ENCODE peak calls at places on chromosomes 3 and 15, in seven cellular contexts. E is lung, L is MM.1S, T is esophagus squamous epithelium, K is heart left ventricle, S is AG09309, G is GM13976. O is an unnamed sample.

GRCh38 chr15:66774001-66774814 is 72.2 kb downstream of the SMAD6 start:
- DNase-seq in T (no peak), S (no peak), G (peak), K (peak), E (peak), L (peak), O (peak)

GRCh38 chr3:158703566-158703965 is 28.7 kb downstream of the RARRES1 start:
- DNase-seq in L (no peak), K (no peak), S (no peak), T (no peak), E (no peak), G (no peak), O (no peak)

GRCh38 chr3:65572175-65572777 is 466.4 kb downstream of the MAGI1 start:
- DNase-seq in L (no peak), S (no peak), G (no peak), K (no peak), E (no peak), T (no peak), O (no peak)

GRCh38 chr3:150547045-150547753 is 612 bp downstream of the EIF2A start:
- DNase-seq in E (no peak), K (no peak), T (no peak), G (no peak), S (no peak), L (no peak), O (no peak)

GRCh38 chr3:166190360-166190759 is 353.1 kb upstream of the BCHE start:
- DNase-seq in L (no peak), K (no peak), G (no peak), T (no peak), E (no peak), S (no peak), O (no peak)

GRCh38 chr15:48862705-48863104 is 15.2 kb upstream of the EID1 start:
- DNase-seq in G (peak), L (peak), S (no peak), K (no peak), E (no peak), T (no peak), O (peak)

GRCh38 chr3:50246517-50246954 is 10.5 kb downstream of the GNAI2 start:
- DNase-seq in E (no peak), K (no peak), G (peak), T (no peak), S (peak), L (peak), O (peak)

GRCh38 chr15:68000754-68001153 is 53.4 kb upstream of the PIAS1 start:
- DNase-seq in S (no peak), T (no peak), G (no peak), K (no peak), L (no peak), E (no peak), O (no peak)

GRCh38 chr3:62625278-62625677 is 249.9 kb downstream of the CADPS start:
- DNase-seq in S (no peak), L (no peak), K (no peak), G (no peak), T (no peak), E (no peak), O (no peak)

GRCh38 chr3:80983753-80984152 is 777.7 kb downstream of the GBE1 start:
- DNase-seq in L (no peak), G (no peak), S (no peak), E (no peak), T (no peak), K (no peak), O (no peak)

GRCh38 chr3:75224419-75224818 is 439.7 kb upstream of the FRG2C start:
- DNase-seq in T (no peak), G (no peak), S (no peak), L (no peak), E (no peak), K (no peak), O (no peak)

GRCh38 chr3:152260026-152260425 is 8.7 kb upstream of the MBNL1 start:
- DNase-seq in K (no peak), G (no peak), S (no peak), L (no peak), T (no peak), E (no peak), O (no peak)

GRCh38 chr3:126396536-126396935 is 1.8 kb downstream of the CFAP100 start:
- DNase-seq in G (no peak), T (no peak), E (no peak), K (no peak), S (no peak), L (no peak), O (no peak)

GRCh38 chr3:33722186-33722585 is 4.1 kb upstream of the CLASP2 start:
- DNase-seq in L (no peak), T (no peak), S (no peak), E (no peak), K (no peak), G (no peak), O (no peak)

GRCh38 chr3:79012946-79013362 is 754.8 kb downstream of the ROBO1 start:
- DNase-seq in G (no peak), E (no peak), K (no peak), S (no peak), T (no peak), L (no peak), O (no peak)

GRCh38 chr3:111882194-111882593 is 23.1 kb downstream of the PHLDB2 start:
- DNase-seq in E (no peak), L (peak), G (no peak), K (no peak), S (no peak), T (no peak), O (no peak)

GRCh38 chr3:187021748-187022402 is 91.5 kb downstream of the ST6GAL1 start:
- DNase-seq in T (no peak), S (no peak), K (no peak), E (no peak), L (no peak), G (peak), O (peak)

GRCh38 chr3:65402597-65402996 is 636.1 kb downstream of the MAGI1 start:
- DNase-seq in T (no peak), S (peak), G (no peak), K (no peak), L (no peak), E (no peak), O (no peak)

GRCh38 chr3:89859738-89860137 is 752.3 kb downstream of the EPHA3 start:
- DNase-seq in T (no peak), E (no peak), K (no peak), L (no peak), S (no peak), G (no peak), O (no peak)

GRCh38 chr3:159911011-159911663 is 77.5 kb upstream of the IL12A start:
- DNase-seq in S (no peak), L (peak), E (no peak), G (peak), T (no peak), K (no peak), O (peak)

GRCh38 chr3:43248956-43249355 is 37.4 kb upstream of the SNRK start:
- DNase-seq in L (no peak), E (no peak), T (no peak), K (no peak), G (no peak), S (no peak), O (no peak)

GRCh38 chr3:19885468-19885867 is 48.5 kb downstream of the EFHB start:
- DNase-seq in T (no peak), G (peak), S (no peak), E (no peak), K (no peak), L (peak), O (peak)

GRCh38 chr3:42892169-42892568 is 13.8 kb upstream of the ZNF662 start:
- DNase-seq in G (no peak), K (no peak), E (no peak), S (no peak), L (no peak), T (no peak), O (no peak)

GRCh38 chr3:16665282-16665741 is 60.1 kb upstream of the DAZL start:
- DNase-seq in G (no peak), E (no peak), T (no peak), K (no peak), S (no peak), L (no peak), O (no peak)

GRCh38 chr3:51974277-51974962 is 444 bp upstream of the ABHD14A start:
- DNase-seq in K (peak), E (no peak), S (no peak), G (no peak), L (peak), T (no peak), O (no peak)
- TF ChIP-seq CTCF in K (peak), E (no peak), S (no peak), G (no peak), L (no peak), T (no peak), O (no peak)

GRCh38 chr3:189337672-189338071 is 165.9 kb downstream of the TPRG1 start:
- DNase-seq in T (no peak), G (no peak), K (no peak), L (no peak), S (no peak), E (no peak), O (no peak)
- TF ChIP-seq CTCF in T (no peak), G (no peak), K (no peak), L (no peak), S (no peak), E (no peak), O (no peak)

DNA sequence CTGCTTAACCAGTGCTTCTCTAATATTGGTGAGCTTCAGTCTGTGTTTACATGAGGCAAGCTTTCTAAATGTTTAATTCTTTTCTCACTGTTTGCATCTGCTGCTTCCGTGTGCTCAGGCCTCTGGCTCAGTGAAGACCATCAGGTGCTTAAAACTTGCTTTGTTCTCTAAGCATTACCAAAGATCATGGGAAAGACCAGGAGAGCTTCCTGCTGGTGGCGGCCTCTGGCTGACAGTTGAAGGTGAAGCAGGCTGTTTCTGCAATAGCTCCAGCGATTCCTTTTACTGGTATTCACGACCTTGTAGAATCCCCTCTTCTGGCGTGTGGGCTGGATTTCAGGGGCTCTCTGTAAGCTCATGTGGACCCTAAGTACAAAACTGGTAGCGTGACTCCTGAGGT is 45.1 kb downstream of the EDEM1 start:
- DNase-seq in K (no peak), E (no peak), G (no peak), T (no peak), L (no peak), S (no peak), O (no peak)
- TF ChIP-seq CTCF in K (no peak), E (no peak), G (peak), T (no peak), L (no peak), S (no peak), O (no peak)

DNA sequence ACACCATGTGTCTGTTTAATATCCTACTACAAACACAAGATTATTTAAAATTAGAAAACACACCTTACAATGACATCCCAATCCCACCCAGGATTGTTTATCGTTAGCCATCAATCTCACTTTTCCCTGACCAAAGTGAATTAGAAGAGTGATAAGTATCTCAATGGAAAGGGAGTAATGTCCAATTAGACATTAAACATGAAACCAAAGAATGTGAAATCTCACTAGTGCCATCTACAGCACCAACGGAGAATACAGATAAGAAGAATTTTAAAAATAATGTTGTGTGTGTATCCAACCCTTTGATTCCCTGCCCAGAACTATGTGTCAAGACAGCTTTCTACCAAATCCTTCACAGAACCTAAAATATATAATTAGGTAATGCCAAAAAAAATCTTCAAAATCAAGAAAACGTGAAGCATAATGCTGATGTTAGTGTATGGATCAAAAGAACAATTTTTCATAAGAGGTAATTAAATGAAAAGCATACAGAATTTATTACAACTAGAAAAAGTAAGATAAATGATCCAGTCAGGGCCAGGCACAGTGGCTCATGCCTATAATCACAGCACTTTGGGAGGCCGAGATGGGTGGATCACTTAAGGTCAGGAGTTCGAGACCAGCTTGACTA is 64.2 kb downstream of the SCAPER start:
- DNase-seq in G (no peak), L (peak), E (no peak), S (peak), K (no peak), T (no peak), O (peak)
- TF ChIP-seq CTCF in G (peak), L (peak), E (peak), S (peak), K (peak), T (peak), O (peak)

GRCh38 chr3:110628650-110629301 is 442.8 kb upstream of the NECTIN3 start:
- DNase-seq in L (no peak), G (no peak), T (no peak), E (no peak), S (no peak), K (no peak), O (no peak)
- TF ChIP-seq CTCF in L (no peak), G (no peak), T (no peak), E (no peak), S (no peak), K (no peak), O (no peak)

GRCh38 chr3:169134194-169134593 is 529.3 kb downstream of the MECOM start:
- DNase-seq in S (no peak), E (no peak), K (no peak), G (no peak), T (no peak), L (no peak), O (no peak)

GRCh38 chr3:169137076-169137475 is 526.4 kb downstream of the MECOM start:
- DNase-seq in L (no peak), G (no peak), E (no peak), S (no peak), T (no peak), K (no peak), O (no peak)

GRCh38 chr3:169131695-169132464 is 531.6 kb downstream of the MECOM start:
- DNase-seq in E (no peak), G (no peak), T (no peak), L (no peak), K (no peak), S (no peak), O (no peak)

GRCh38 chr3:169137943-169138342 is 525.6 kb downstream of the MECOM start:
- DNase-seq in K (no peak), G (no peak), E (no peak), L (no peak), T (no peak), S (no peak), O (no peak)

DNA sequence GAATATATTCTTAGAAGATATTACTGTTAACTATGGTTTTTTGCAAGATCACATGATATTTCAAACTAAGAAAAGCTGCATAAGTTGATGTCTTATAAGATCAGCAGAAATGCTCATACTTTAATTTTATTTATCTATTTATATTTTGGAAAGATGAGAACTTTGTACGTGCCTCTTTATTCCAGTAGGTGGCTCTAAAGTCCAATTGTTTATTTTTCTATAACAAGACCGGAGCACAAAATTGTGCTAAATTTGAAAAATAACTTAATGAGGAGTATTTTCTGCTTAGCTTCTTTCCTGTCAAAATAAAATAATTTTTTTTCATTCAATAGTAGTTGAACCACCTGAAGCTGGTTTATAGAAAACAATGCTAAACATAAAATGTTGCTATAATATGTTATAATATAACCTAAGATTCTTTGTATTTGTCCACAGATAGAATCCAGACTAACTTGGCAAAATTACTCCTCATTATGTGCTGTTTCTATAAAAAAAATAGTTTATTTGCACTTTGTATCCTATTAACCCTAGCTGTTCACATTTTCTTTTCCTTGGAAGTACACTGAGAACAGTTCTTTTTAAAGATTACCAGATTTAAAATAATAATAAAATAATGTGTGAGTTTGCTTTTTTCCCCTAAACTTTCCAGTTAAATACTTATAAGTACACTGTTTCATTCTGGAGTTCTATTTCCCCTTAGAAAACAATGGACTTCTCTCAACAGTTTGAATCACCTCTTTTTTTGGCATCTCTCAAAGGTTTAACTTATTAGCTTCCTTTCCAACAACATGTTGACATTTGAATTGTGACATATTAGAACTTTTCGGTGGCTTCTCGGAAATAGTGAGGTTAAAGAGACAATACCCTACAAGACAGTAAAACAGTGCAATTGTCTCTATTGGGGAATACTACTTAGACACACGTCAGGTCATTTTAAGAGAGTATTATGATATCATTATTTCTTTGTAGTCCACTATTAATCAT is 530.0 kb downstream of the MECOM start:
- DNase-seq in K (no peak), T (no peak), G (no peak), S (no peak), E (no peak), L (peak), O (no peak)
- TF ChIP-seq CTCF in K (peak), T (peak), G (no peak), S (peak), E (no peak), L (peak), O (no peak)

GRCh38 chr15:101432982-101433381 is 56.5 kb downstream of the PCSK6 start:
- DNase-seq in K (no peak), T (no peak), G (no peak), L (no peak), E (no peak), S (no peak), O (no peak)

GRCh38 chr15:101431301-101431700 is 58.2 kb downstream of the PCSK6 start:
- DNase-seq in T (no peak), L (no peak), G (no peak), S (no peak), K (no peak), E (no peak), O (no peak)

GRCh38 chr15:101434032-101434920 is 55.2 kb downstream of the PCSK6 start:
- DNase-seq in E (no peak), S (no peak), G (no peak), K (no peak), T (no peak), L (no peak), O (no peak)

GRCh38 chr15:101431748-101432147 is 57.8 kb downstream of the PCSK6 start:
- DNase-seq in E (no peak), G (no peak), L (no peak), T (no peak), K (no peak), S (no peak), O (no peak)

DNA sequence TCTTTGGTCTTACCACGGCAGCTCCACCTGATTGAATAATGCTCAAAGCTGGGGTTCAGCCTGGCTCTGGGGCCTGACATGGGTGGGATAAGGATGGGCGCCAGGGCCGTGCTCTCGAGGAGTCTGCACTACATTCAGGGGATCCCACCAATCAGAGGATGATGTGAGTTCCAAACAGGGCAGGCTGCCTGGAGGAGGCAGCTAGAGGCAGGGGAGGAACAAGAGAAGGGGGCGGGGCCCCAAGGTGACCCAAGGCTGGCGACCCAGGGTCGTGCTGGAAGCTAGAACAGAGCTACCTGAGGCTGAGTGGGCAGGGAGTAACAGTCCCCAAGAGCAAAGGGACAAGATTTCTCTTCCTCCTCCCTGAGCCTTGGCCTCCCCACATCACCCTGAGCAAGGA is 56.1 kb downstream of the PCSK6 start:
- DNase-seq in T (no peak), S (no peak), L (no peak), K (no peak), G (no peak), E (no peak), O (no peak)
- TF ChIP-seq CTCF in T (no peak), S (no peak), L (no peak), K (no peak), G (no peak), E (no peak), O (no peak)

GRCh38 chr15:39602143-39602542 is 21.3 kb downstream of the THBS1 start:
- DNase-seq in E (no peak), T (no peak), G (no peak), K (no peak), S (no peak), L (no peak), O (no peak)
- TF ChIP-seq CTCF in E (no peak), T (no peak), G (no peak), K (no peak), S (peak), L (no peak), O (no peak)

DNA sequence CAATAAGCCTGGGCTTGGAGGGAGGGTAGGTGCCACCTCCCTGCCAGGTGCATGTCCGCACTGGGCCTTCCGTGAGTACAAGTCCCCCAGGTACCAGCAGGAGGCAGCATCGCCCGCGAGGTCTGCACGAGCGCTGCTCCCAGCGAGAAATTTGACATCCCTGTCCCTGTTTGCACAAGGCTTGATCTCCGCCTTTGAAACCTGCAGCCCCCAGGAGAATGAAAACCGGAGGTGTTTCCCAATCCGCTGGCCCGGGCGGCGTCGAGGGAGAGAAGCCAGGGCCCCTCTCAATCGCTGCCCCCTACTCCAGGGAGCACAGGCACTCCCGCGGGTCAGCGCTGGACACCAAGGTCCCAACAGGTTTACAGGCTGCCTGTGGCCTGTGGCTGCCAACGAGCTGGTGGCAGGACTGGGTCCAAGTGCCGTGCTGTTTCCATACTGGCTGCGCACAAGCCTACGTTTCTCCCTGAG is 961 bp downstream of the HAPLN3 start:
- DNase-seq in K (peak), L (peak), E (peak), T (no peak), G (peak), S (no peak), O (peak)
- TF ChIP-seq CTCF in K (peak), L (peak), E (peak), T (peak), G (peak), S (peak), O (peak)